ENCODE peak calls at places on chromosome 14, in seven cellular contexts. J is fibroblast of lung, C is gastrocnemius medialis, R is brain microvascular endothelial cell, A is DND-41, H is fibroblast of mammary gland, U is ovary. G is an unnamed sample.

GRCh38 chr14:23174266-23174665 is 9.2 kb downstream of the SLC7A8 start:
- DNase-seq in J (peak; percentile 63), C (no peak), R (no peak), A (no peak), H (peak; percentile 85), U (no peak), G (no peak)

GRCh38 chr14:60510254-60510975 is 1.5 kb downstream of the SIX6 start:
- DNase-seq in J (no peak), C (no peak), R (no peak), A (no peak), H (no peak), U (no peak), G (no peak)

GRCh38 chr14:104694991-104695659 is 5.7 kb downstream of the INF2 start:
- DNase-seq in J (no peak), C (no peak), R (no peak), A (peak; percentile 52), H (no peak), U (no peak), G (no peak)

GRCh38 chr14:105096206-105096875 is 31.1 kb upstream of the GPR132 start:
- DNase-seq in J (no peak), C (no peak), R (no peak), A (no peak), H (no peak), U (no peak), G (no peak)

GRCh38 chr14:63436286-63437098 is 106.7 kb downstream of the PPP2R5E start:
- DNase-seq in J (no peak), C (no peak), R (no peak), A (no peak), H (no peak), U (no peak), G (no peak)

GRCh38 chr14:24219080-24219479 is 3.2 kb upstream of the MDP1 start:
- DNase-seq in J (no peak), C (no peak), R (no peak), A (no peak), H (no peak), U (no peak), G (no peak)

GRCh38 chr14:98227000-98227726 is 1044.8 kb downstream of the BCL11B start:
- DNase-seq in J (no peak), C (no peak), R (no peak), A (no peak), H (no peak), U (no peak), G (no peak)

GRCh38 chr14:50082784-50083466 is 33.4 kb downstream of the VCPKMT start:
- DNase-seq in J (peak; percentile 36), C (no peak), R (peak; percentile 7), A (no peak), H (peak; percentile 51), U (no peak), G (no peak)

GRCh38 chr14:101196795-101197590 is 293.5 kb upstream of the RTL1 start:
- DNase-seq in J (no peak), C (no peak), R (no peak), A (no peak), H (peak; percentile 8), U (no peak), G (no peak)

GRCh38 chr14:73323889-73324535 is 86.7 kb downstream of the PAPLN start:
- DNase-seq in J (no peak), C (no peak), R (no peak), A (no peak), H (no peak), U (no peak), G (no peak)

GRCh38 chr14:59619071-59619470 is 42.5 kb upstream of the CCDC175 start:
- DNase-seq in J (no peak), C (no peak), R (no peak), A (no peak), H (no peak), U (no peak), G (no peak)

GRCh38 chr14:32702571-32702970 is 236.1 kb upstream of the NPAS3 start:
- DNase-seq in J (no peak), C (no peak), R (peak; percentile 45), A (no peak), H (peak; percentile 16), U (peak; percentile 49), G (peak; percentile 11)

GRCh38 chr14:105249175-105250007 is 1.1 kb downstream of the BTBD6 start:
- DNase-seq in J (peak; percentile 26), C (no peak), R (peak; percentile 19), A (no peak), H (no peak), U (no peak), G (no peak)

GRCh38 chr14:54617467-54617866 is 50.5 kb downstream of the SAMD4A start:
- DNase-seq in J (peak; percentile 44), C (no peak), R (no peak), A (no peak), H (peak; percentile 61), U (no peak), G (no peak)

DNA sequence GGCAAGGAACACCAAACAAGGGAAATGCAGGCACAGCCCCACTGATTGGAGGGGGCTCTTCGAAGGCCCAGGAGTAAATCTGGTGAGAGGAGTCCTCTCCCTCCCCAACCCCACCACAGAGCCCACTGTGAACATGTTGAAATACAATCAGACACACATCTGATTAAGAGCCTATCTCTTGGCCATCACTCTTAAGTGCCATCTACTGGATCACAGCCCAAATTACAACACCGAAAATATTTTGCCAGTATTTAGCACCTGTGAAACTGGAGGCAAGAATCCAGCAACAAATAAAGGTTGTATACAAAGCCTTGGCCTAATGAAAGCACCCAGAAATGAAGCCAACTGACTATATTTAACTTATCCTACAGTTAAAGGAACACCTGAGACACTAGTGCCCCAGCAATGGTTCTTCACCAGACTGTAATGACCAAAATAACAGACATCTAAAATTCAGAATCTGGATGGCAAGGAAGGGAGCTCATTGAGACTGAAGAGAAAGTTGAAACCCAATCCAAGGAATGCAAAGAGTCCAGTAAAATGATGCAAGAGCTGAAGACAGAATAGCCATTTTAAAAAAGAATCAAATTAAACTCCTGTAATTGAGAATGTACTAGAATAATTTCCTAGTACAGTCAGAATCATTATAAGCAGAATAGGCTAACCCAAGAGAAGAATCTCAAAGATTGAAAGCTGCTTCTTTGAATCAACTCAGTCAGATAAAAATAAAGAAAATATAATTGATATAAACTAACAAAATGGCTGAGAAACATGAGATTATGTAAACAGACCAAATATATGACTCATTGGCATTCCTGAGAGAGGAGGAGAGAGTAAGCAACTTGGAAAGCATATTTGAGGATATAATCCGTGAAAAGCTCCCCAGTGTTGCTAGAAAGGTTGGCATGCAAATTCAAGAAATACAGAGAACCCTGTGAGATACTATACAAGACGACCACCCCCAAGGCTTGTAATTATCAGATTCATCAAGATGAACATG is 1117.0 kb downstream of the FLRT2 start:
- DNase-seq in J (peak; percentile 68), C (no peak), R (no peak), A (peak; percentile 11), H (peak; percentile 34), U (no peak), G (no peak)
- TF ChIP-seq CTCF in J (peak; percentile 23), C (no peak), R (peak; percentile 22), A (peak; percentile 50), H (peak; percentile 16), U (no peak), G (no peak)

GRCh38 chr14:103134405-103134804 is 11.1 kb downstream of the TNFAIP2 start:
- DNase-seq in J (no peak), C (no peak), R (no peak), A (no peak), H (no peak), U (no peak), G (no peak)
- H3K4me3 ChIP-seq in J (no peak overlapping the region), C (no peak overlapping the region), R (no peak overlapping the region), A (no peak overlapping the region), H (no peak overlapping the region), U (no peak overlapping the region), G (no peak overlapping the region)

GRCh38 chr14:35385042-35385839 is 19.3 kb downstream of the NFKBIA start:
- DNase-seq in J (peak; percentile 89), C (peak; percentile 91), R (peak; percentile 95), A (no peak), H (peak; percentile 91), U (peak; percentile 82), G (peak; percentile 72)

GRCh38 chr14:35383569-35384385 is 20.8 kb downstream of the NFKBIA start:
- DNase-seq in J (no peak), C (no peak), R (no peak), A (no peak), H (no peak), U (no peak), G (no peak)

GRCh38 chr14:35386673-35387125 is 17.9 kb downstream of the NFKBIA start:
- DNase-seq in J (no peak), C (no peak), R (no peak), A (no peak), H (no peak), U (no peak), G (peak; percentile 55)

GRCh38 chr14:35387209-35387608 is 17.3 kb downstream of the NFKBIA start:
- DNase-seq in J (no peak), C (no peak), R (no peak), A (no peak), H (no peak), U (no peak), G (no peak)

DNA sequence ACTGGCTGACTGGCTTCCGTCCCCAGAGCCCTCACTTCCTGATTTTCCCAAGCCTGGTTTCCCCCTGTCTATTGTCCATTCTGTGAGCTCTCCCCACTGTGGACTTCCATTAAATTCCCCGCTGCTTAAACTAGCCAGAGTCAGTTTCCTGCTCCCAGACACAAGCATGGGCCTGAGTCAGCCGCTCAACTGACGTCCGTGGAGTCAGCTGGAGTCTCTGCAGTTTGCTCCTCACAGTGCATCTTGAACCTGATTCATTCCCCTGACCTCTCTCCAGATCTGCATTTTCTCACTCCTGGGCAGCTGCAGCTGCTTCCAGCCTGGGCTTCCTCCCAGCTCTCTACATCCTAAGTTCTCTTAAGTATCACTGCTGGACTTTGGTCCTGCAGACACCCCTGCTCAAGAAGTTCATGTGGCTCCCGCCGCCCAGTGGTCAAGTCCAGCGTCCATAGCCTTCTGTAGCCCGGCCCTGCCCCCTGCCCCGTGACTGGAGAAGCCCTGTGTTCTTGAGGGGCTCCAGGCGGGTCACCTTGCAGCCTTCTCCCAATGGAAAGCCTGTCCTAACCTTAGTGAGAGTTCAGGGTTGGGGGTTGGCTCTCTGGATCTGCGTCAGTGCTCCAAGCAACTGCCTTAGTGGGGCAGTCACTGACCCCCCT is 20.0 kb downstream of the NFKBIA start:
- DNase-seq in J (peak; percentile 97), C (peak; percentile 77), R (peak; percentile 96), A (no peak), H (peak; percentile 98), U (peak; percentile 74), G (no peak)
- TF ChIP-seq CTCF in J (no peak), C (peak; percentile 50), R (peak; percentile 38), A (no peak), H (peak; percentile 36), U (no peak), G (no peak)

GRCh38 chr14:34053666-34054065 is 102.8 kb upstream of the EGLN3 start:
- DNase-seq in J (peak; percentile 2), C (no peak), R (no peak), A (no peak), H (peak; percentile 69), U (peak; percentile 66), G (no peak)

GRCh38 chr14:34049769-34050168 is 98.9 kb upstream of the EGLN3 start:
- DNase-seq in J (no peak), C (no peak), R (no peak), A (no peak), H (no peak), U (no peak), G (no peak)

GRCh38 chr14:34052658-34053014 is 101.8 kb upstream of the EGLN3 start:
- DNase-seq in J (peak; percentile 31), C (no peak), R (peak; percentile 27), A (no peak), H (peak; percentile 83), U (no peak), G (no peak)

GRCh38 chr14:34050606-34051005 is 99.7 kb upstream of the EGLN3 start:
- DNase-seq in J (no peak), C (no peak), R (no peak), A (no peak), H (no peak), U (no peak), G (no peak)

GRCh38 chr14:34051966-34052657 is 101.2 kb upstream of the EGLN3 start:
- DNase-seq in J (peak; percentile 12), C (no peak), R (no peak), A (peak; percentile 12), H (peak; percentile 96), U (no peak), G (no peak)
- H3K4me3 ChIP-seq in J (no peak overlapping the region), C (no peak overlapping the region), R (no peak overlapping the region), A (no peak overlapping the region), H (no peak overlapping the region), U (no peak overlapping the region), G (no peak overlapping the region)

G was measured in prostate gland.